ENCODE peak calls at places on chromosome 15, in seven cellular contexts. A, U, P, R, S, Y and C are unnamed samples.

GRCh38 chr15:76336254-76337046 is at the start of gene ISL2:
- DNase-seq in A (no peak), U (peak; percentile 90), P (peak; percentile 36), R (peak; percentile 45), S (peak; percentile 21), Y (no peak), C (no peak)

GRCh38 chr15:80159811-80160569 is 7.2 kb downstream of the FAH start:
- DNase-seq in A (no peak), U (no peak), P (no peak), R (no peak), S (no peak), Y (no peak), C (peak; percentile 56)

GRCh38 chr15:101293122-101293521 is 1.9 kb downstream of the SNRPA1 start:
- DNase-seq in A (no peak), U (no peak), P (no peak), R (no peak), S (no peak), Y (no peak), C (no peak)

GRCh38 chr15:59099162-59099685 is 5.7 kb upstream of the CCNB2 start:
- DNase-seq in A (no peak), U (no peak), P (no peak), R (no peak), S (no peak), Y (no peak), C (no peak)

GRCh38 chr15:27847775-27848710 is 251.1 kb downstream of the OCA2 start:
- DNase-seq in A (no peak), U (no peak), P (no peak), R (no peak), S (no peak), Y (no peak), C (no peak)

GRCh38 chr15:31304074-31304648 is 22.5 kb upstream of the KLF13 start:
- DNase-seq in A (no peak), U (no peak), P (no peak), R (no peak), S (no peak), Y (no peak), C (no peak)

GRCh38 chr15:67685008-67685599 is 140.2 kb upstream of the SKOR1 start:
- DNase-seq in A (no peak), U (no peak), P (no peak), R (no peak), S (no peak), Y (no peak), C (no peak)

GRCh38 chr15:79884204-79884596 is 12.6 kb downstream of the MTHFS start:
- DNase-seq in A (no peak), U (no peak), P (no peak), R (no peak), S (no peak), Y (no peak), C (no peak)

GRCh38 chr15:23504003-23504402 is 57.0 kb upstream of the GOLGA6L2 start:
- DNase-seq in A (no peak), U (no peak), P (no peak), R (no peak), S (no peak), Y (no peak), C (no peak)

GRCh38 chr15:97009036-97009555 is 678.6 kb downstream of the NR2F2 start:
- DNase-seq in A (no peak), U (no peak), P (no peak), R (no peak), S (no peak), Y (no peak), C (no peak)

GRCh38 chr15:71780349-71780976 is 29.9 kb upstream of the NR2E3 start:
- DNase-seq in A (no peak), U (peak; percentile 66), P (no peak), R (no peak), S (no peak), Y (no peak), C (peak; percentile 27)

GRCh38 chr15:59410448-59410896 is 27.5 kb upstream of the FAM81A start:
- DNase-seq in A (no peak), U (no peak), P (peak; percentile 1), R (no peak), S (no peak), Y (no peak), C (no peak)

GRCh38 chr15:94100814-94101213 is 130.5 kb upstream of the MCTP2 start:
- DNase-seq in A (no peak), U (no peak), P (no peak), R (no peak), S (no peak), Y (no peak), C (no peak)

GRCh38 chr15:59313703-59314332 is 58.9 kb downstream of the MYO1E start:
- DNase-seq in A (peak; percentile 36), U (peak; percentile 11), P (no peak), R (no peak), S (no peak), Y (no peak), C (peak; percentile 91)

GRCh38 chr15:101187820-101188516 is 63.9 kb downstream of the CHSY1 start:
- DNase-seq in A (no peak), U (no peak), P (peak; percentile 76), R (no peak), S (no peak), Y (no peak), C (no peak)

GRCh38 chr15:76431936-76432335 is 95.4 kb downstream of the ISL2 start:
- DNase-seq in A (no peak), U (no peak), P (peak; percentile 17), R (no peak), S (no peak), Y (no peak), C (no peak)

GRCh38 chr15:84034831-84035753 is 200.5 kb upstream of the GOLGA6L4 start:
- DNase-seq in A (no peak), U (peak; percentile 64), P (peak; percentile 20), R (no peak), S (no peak), Y (no peak), C (no peak)

GRCh38 chr15:98455899-98456298 is 192.4 kb upstream of the IGF1R start:
- DNase-seq in A (no peak), U (no peak), P (no peak), R (no peak), S (no peak), Y (no peak), C (no peak)

GRCh38 chr15:52021128-52021671 is 2.2 kb downstream of the MAPK6 start:
- DNase-seq in A (no peak), U (peak; percentile 28), P (peak; percentile 93), R (no peak), S (no peak), Y (peak; percentile 34), C (peak; percentile 53)

GRCh38 chr15:82950746-82951370 is 1.7 kb downstream of the HOMER2 start:
- DNase-seq in A (no peak), U (no peak), P (no peak), R (no peak), S (no peak), Y (no peak), C (no peak)

GRCh38 chr15:31300981-31301686 is 25.5 kb upstream of the KLF13 start:
- DNase-seq in A (no peak), U (no peak), P (no peak), R (no peak), S (no peak), Y (no peak), C (no peak)

GRCh38 chr15:69758810-69759410 is 306.3 kb downstream of the RPLP1 start:
- DNase-seq in A (no peak), U (no peak), P (no peak), R (peak; percentile 46), S (no peak), Y (peak; percentile 63), C (no peak)

GRCh38 chr15:48939686-48940085 is 24.0 kb downstream of the SHC4 start:
- DNase-seq in A (no peak), U (no peak), P (peak; percentile 96), R (no peak), S (no peak), Y (no peak), C (no peak)

GRCh38 chr15:88938802-88939485 is 25.8 kb upstream of the MFGE8 start:
- DNase-seq in A (no peak), U (no peak), P (no peak), R (no peak), S (no peak), Y (no peak), C (no peak)

GRCh38 chr15:88465633-88466219 is 1.5 kb downstream of the MRPL46 start:
- DNase-seq in A (no peak), U (no peak), P (no peak), R (no peak), S (no peak), Y (no peak), C (no peak)